ENCODE peak calls at places on chromosomes 4 and X, in ten cellular contexts. One of them, this sample, is unnamed.

GRCh38 chr4:102438396-102438795 is 62.8 kb upstream of the NFKB1 start:
- DNase-seq in Peyer's patch: no peak
- DNase-seq in kidney: no peak
- DNase-seq in CD8-positive, alpha-beta T cell: no peak
- DNase-seq in brain microvascular endothelial cell: peak; percentile 28
- DNase-seq in pancreas: no peak
- DNase-seq in uterus: no peak
- DNase-seq in K562: peak; percentile 34
- DNase-seq in WERI-Rb-1: no peak
- DNase-seq in endodermal cell: no peak
- DNase-seq in this sample: no peak

GRCh38 chr4:153248641-153249198 is 44.5 kb downstream of the TRIM2 start:
- DNase-seq in K562: no peak
- DNase-seq in uterus: peak; percentile 22
- DNase-seq in CD8-positive, alpha-beta T cell: no peak
- DNase-seq in Peyer's patch: no peak
- DNase-seq in WERI-Rb-1: no peak
- DNase-seq in endodermal cell: peak; percentile 79
- DNase-seq in brain microvascular endothelial cell: no peak
- DNase-seq in pancreas: peak; percentile 26
- DNase-seq in kidney: no peak
- DNase-seq in this sample: no peak

GRCh38 chrX:71998836-71999509 is 88.3 kb downstream of the NHSL2 start:
- DNase-seq in Peyer's patch: peak; percentile 23
- DNase-seq in kidney: no peak
- DNase-seq in K562: peak; percentile 28
- DNase-seq in brain microvascular endothelial cell: no peak
- DNase-seq in WERI-Rb-1: peak; percentile 58
- DNase-seq in uterus: no peak
- DNase-seq in CD8-positive, alpha-beta T cell: peak; percentile 52
- DNase-seq in pancreas: no peak
- DNase-seq in endodermal cell: peak; percentile 63
- DNase-seq in this sample: no peak

GRCh38 chr4:2694691-2695090 is 61.4 kb downstream of the TNIP2 start:
- DNase-seq in WERI-Rb-1: no peak
- DNase-seq in pancreas: no peak
- DNase-seq in CD8-positive, alpha-beta T cell: no peak
- DNase-seq in uterus: no peak
- DNase-seq in K562: no peak
- DNase-seq in endodermal cell: no peak
- DNase-seq in Peyer's patch: no peak
- DNase-seq in brain microvascular endothelial cell: peak; percentile 93
- DNase-seq in kidney: no peak
- DNase-seq in this sample: no peak

GRCh38 chr4:146916479-146917076 is 29.1 kb downstream of the TTC29 start:
- DNase-seq in pancreas: no peak
- DNase-seq in uterus: no peak
- DNase-seq in brain microvascular endothelial cell: peak; percentile 41
- DNase-seq in WERI-Rb-1: peak; percentile 29
- DNase-seq in K562: peak; percentile 42
- DNase-seq in endodermal cell: no peak
- DNase-seq in kidney: no peak
- DNase-seq in CD8-positive, alpha-beta T cell: peak; percentile 5
- DNase-seq in Peyer's patch: no peak
- DNase-seq in this sample: no peak

GRCh38 chrX:31894152-31894551 is 822.3 kb upstream of the FTHL17 start:
- DNase-seq in brain microvascular endothelial cell: no peak
- DNase-seq in kidney: no peak
- DNase-seq in WERI-Rb-1: no peak
- DNase-seq in endodermal cell: no peak
- DNase-seq in pancreas: no peak
- DNase-seq in CD8-positive, alpha-beta T cell: no peak
- DNase-seq in uterus: no peak
- DNase-seq in Peyer's patch: no peak
- DNase-seq in K562: no peak
- DNase-seq in this sample: no peak

GRCh38 chr4:22003878-22004277 is 55.3 kb upstream of the KCNIP4 start:
- DNase-seq in endodermal cell: no peak
- DNase-seq in WERI-Rb-1: no peak
- DNase-seq in CD8-positive, alpha-beta T cell: no peak
- DNase-seq in uterus: no peak
- DNase-seq in Peyer's patch: no peak
- DNase-seq in pancreas: no peak
- DNase-seq in kidney: no peak
- DNase-seq in brain microvascular endothelial cell: peak; percentile 11
- DNase-seq in K562: no peak
- DNase-seq in this sample: no peak

GRCh38 chr4:110675406-110675805 is 52.5 kb upstream of the PITX2 start:
- DNase-seq in pancreas: no peak
- DNase-seq in K562: no peak
- DNase-seq in Peyer's patch: no peak
- DNase-seq in CD8-positive, alpha-beta T cell: no peak
- DNase-seq in brain microvascular endothelial cell: no peak
- DNase-seq in kidney: no peak
- DNase-seq in endodermal cell: no peak
- DNase-seq in uterus: no peak
- DNase-seq in WERI-Rb-1: no peak
- DNase-seq in this sample: no peak

GRCh38 chrX:154718607-154719006 is 32.3 kb downstream of the GAB3 start:
- DNase-seq in brain microvascular endothelial cell: no peak
- DNase-seq in uterus: no peak
- DNase-seq in kidney: no peak
- DNase-seq in endodermal cell: no peak
- DNase-seq in CD8-positive, alpha-beta T cell: no peak
- DNase-seq in K562: no peak
- DNase-seq in pancreas: no peak
- DNase-seq in Peyer's patch: no peak
- DNase-seq in WERI-Rb-1: no peak
- DNase-seq in this sample: no peak
- H3K27ac ChIP-seq in brain microvascular endothelial cell: peak overlapping the region; percentile 52
- H3K27ac ChIP-seq in uterus: no peak overlapping the region
- H3K27ac ChIP-seq in kidney: no peak overlapping the region
- H3K27ac ChIP-seq in endodermal cell: no peak overlapping the region
- H3K27ac ChIP-seq in CD8-positive, alpha-beta T cell: no peak overlapping the region
- H3K27ac ChIP-seq in K562: peak overlapping the region; percentile 89
- H3K27ac ChIP-seq in pancreas: no peak overlapping the region
- H3K27ac ChIP-seq in Peyer's patch: peak overlapping the region; percentile 22
- H3K27ac ChIP-seq in WERI-Rb-1: no peak overlapping the region
- H3K27ac ChIP-seq in this sample: no peak overlapping the region

DNA sequence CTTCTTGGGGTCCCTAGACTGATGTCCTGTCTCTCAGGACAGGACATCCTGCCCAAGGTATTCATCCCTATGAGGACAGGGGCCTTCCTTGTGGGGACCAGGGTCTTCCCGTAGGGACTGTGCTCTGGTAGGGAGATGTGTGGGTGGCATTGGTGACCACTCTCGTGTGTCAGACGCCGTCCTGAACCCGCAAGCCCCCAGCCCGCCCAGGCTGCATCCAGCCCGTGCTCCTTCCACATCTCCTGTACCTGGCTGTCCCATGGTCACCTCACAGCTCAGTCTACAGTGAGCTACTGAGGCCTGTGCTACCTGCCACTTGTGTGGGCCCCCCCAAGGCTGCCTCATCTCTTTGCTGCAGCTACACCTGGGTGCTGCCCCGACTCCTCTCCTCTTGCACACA is 24.0 kb downstream of the WFS1 start:
- DNase-seq in kidney: no peak
- DNase-seq in uterus: no peak
- DNase-seq in pancreas: no peak
- DNase-seq in K562: no peak
- DNase-seq in CD8-positive, alpha-beta T cell: no peak
- DNase-seq in WERI-Rb-1: no peak
- DNase-seq in Peyer's patch: no peak
- DNase-seq in brain microvascular endothelial cell: no peak
- DNase-seq in endodermal cell: no peak
- DNase-seq in this sample: no peak
- H3K36me3 ChIP-seq in kidney: peaks cover 11% of the 10 kb centered on the region
- H3K36me3 ChIP-seq in uterus: no peaks in the 10 kb centered on the region
- H3K36me3 ChIP-seq in pancreas: no peaks in the 10 kb centered on the region
- H3K36me3 ChIP-seq in K562: no peaks in the 10 kb centered on the region
- H3K36me3 ChIP-seq in CD8-positive, alpha-beta T cell: no peaks in the 10 kb centered on the region
- H3K36me3 ChIP-seq in WERI-Rb-1: peaks cover 52% of the 10 kb centered on the region
- H3K36me3 ChIP-seq in Peyer's patch: no peaks in the 10 kb centered on the region
- H3K36me3 ChIP-seq in brain microvascular endothelial cell: peaks cover 3% of the 10 kb centered on the region
- H3K36me3 ChIP-seq in endodermal cell: peaks cover 7% of the 10 kb centered on the region
- H3K36me3 ChIP-seq in this sample: no peaks in the 10 kb centered on the region

DNA sequence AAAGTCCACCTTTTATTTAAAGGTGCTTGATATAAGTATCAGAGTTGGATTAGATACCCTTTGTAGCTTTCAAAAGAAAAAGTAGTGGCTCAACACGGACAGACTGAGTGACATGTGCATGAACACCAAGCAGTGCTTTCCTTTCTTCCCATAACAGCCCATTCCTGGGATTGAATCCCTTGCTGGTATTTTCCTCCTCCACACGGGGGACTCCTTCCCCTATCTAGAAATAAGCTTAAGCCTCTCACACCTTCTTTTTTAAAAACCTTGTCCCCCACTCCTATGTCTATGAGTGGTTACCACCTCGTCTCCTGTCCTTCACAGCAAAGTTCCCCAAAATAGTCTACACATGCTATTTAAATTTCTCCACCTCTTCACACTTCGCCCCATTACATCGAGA is 5.1 kb downstream of the AP1S2 start:
- DNase-seq in uterus: no peak
- DNase-seq in CD8-positive, alpha-beta T cell: no peak
- DNase-seq in Peyer's patch: no peak
- DNase-seq in pancreas: no peak
- DNase-seq in K562: peak; percentile 13
- DNase-seq in WERI-Rb-1: peak; percentile 14
- DNase-seq in kidney: no peak
- DNase-seq in endodermal cell: peak; percentile 55
- DNase-seq in brain microvascular endothelial cell: no peak
- DNase-seq in this sample: no peak
- TF ChIP-seq CTCF in uterus: peak; percentile 10
- TF ChIP-seq CTCF in CD8-positive, alpha-beta T cell: no peak
- TF ChIP-seq CTCF in Peyer's patch: no peak
- TF ChIP-seq CTCF in pancreas: no peak
- TF ChIP-seq CTCF in K562: peak; percentile 21
- TF ChIP-seq CTCF in WERI-Rb-1: peak; percentile 43
- TF ChIP-seq CTCF in kidney: peak; percentile 3
- TF ChIP-seq CTCF in endodermal cell: peak; percentile 80
- TF ChIP-seq CTCF in brain microvascular endothelial cell: peak; percentile 60
- TF ChIP-seq CTCF in this sample: no peak

DNA sequence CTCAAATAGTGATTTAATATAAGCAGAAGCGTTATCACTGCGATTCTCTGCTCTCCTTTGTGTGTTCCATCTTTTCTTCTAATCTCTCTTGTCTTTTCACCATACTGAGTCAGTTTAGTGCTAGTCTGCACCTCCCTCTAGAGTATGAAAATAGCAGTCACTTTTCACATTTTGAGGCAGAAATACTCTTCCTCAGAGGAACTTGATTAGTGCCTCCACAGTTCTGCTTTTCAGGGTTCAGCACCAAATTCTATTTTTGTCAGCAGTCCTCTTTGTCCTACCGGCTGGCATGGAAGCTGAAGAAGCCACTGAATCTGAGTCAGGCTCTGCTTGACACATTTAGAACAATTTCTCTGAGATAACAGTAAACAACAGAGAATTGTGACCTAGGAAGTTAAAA is 49.7 kb upstream of the ANKRD17 start:
- DNase-seq in uterus: no peak
- DNase-seq in CD8-positive, alpha-beta T cell: no peak
- DNase-seq in WERI-Rb-1: no peak
- DNase-seq in Peyer's patch: no peak
- DNase-seq in K562: peak; percentile 35
- DNase-seq in pancreas: no peak
- DNase-seq in brain microvascular endothelial cell: peak; percentile 35
- DNase-seq in kidney: no peak
- DNase-seq in endodermal cell: no peak
- DNase-seq in this sample: no peak
- H3K27ac ChIP-seq in uterus: no peak overlapping the region
- H3K27ac ChIP-seq in CD8-positive, alpha-beta T cell: no peak overlapping the region
- H3K27ac ChIP-seq in WERI-Rb-1: no peak overlapping the region
- H3K27ac ChIP-seq in Peyer's patch: no peak overlapping the region
- H3K27ac ChIP-seq in K562: no peak overlapping the region
- H3K27ac ChIP-seq in pancreas: no peak overlapping the region
- H3K27ac ChIP-seq in brain microvascular endothelial cell: peak overlapping the region; percentile 23
- H3K27ac ChIP-seq in kidney: no peak overlapping the region
- H3K27ac ChIP-seq in endodermal cell: no peak overlapping the region
- H3K27ac ChIP-seq in this sample: no peak overlapping the region

DNA sequence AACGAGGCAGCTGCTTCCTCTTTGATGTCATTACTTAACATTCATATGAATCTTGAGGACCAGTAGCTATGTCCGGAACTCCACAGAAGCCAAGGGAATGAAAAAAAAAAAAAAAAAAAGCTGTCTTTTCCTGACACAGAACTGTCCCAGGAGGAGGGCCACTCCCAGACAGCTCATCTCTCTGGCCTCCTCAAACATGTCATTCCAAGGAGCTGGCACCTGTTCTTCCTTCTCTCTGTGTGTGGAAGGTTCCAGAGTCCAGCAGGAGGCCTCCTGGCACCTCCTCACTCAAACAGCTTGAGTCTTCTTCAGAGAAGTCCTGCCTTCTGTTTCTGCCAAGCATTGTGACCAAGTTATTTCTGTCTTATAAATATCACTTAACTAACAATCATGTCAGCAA is 458.5 kb downstream of the AFF2 start:
- DNase-seq in K562: no peak
- DNase-seq in uterus: no peak
- DNase-seq in brain microvascular endothelial cell: no peak
- DNase-seq in Peyer's patch: no peak
- DNase-seq in endodermal cell: no peak
- DNase-seq in WERI-Rb-1: no peak
- DNase-seq in pancreas: no peak
- DNase-seq in kidney: no peak
- DNase-seq in CD8-positive, alpha-beta T cell: no peak
- DNase-seq in this sample: no peak
- H3K36me3 ChIP-seq in K562: no peaks in the 10 kb centered on the region
- H3K36me3 ChIP-seq in uterus: no peaks in the 10 kb centered on the region
- H3K36me3 ChIP-seq in brain microvascular endothelial cell: no peaks in the 10 kb centered on the region
- H3K36me3 ChIP-seq in Peyer's patch: no peaks in the 10 kb centered on the region
- H3K36me3 ChIP-seq in endodermal cell: no peaks in the 10 kb centered on the region
- H3K36me3 ChIP-seq in WERI-Rb-1: no peaks in the 10 kb centered on the region
- H3K36me3 ChIP-seq in pancreas: no peaks in the 10 kb centered on the region
- H3K36me3 ChIP-seq in kidney: no peaks in the 10 kb centered on the region
- H3K36me3 ChIP-seq in CD8-positive, alpha-beta T cell: no peaks in the 10 kb centered on the region
- H3K36me3 ChIP-seq in this sample: no peaks in the 10 kb centered on the region

This sample was measured in lung.